ENCODE peak calls at places on chromosome 20, in six cellular contexts. Y, U, P, X, J and W are unnamed samples.

GRCh38 chr20:61966492-61967244 is 99.0 kb downstream of the TAF4 start:
- ATAC-seq in Y (peak; percentile 42), U (peak; percentile 63), P (no peak), X (peak; percentile 46), J (peak; percentile 30), W (no peak)

GRCh38 chr20:24147479-24147878 is 158.9 kb upstream of the GGTLC1 start:
- ATAC-seq in Y (no peak), U (no peak), P (no peak), X (no peak), J (no peak), W (no peak)

GRCh38 chr20:62946918-62947317 is 5.6 kb upstream of the SLC17A9 start:
- ATAC-seq in Y (no peak), U (no peak), P (no peak), X (no peak), J (no peak), W (no peak)

GRCh38 chr20:39619386-39619785 is 657.2 kb downstream of the DHX35 start:
- ATAC-seq in Y (no peak), U (no peak), P (no peak), X (no peak), J (no peak), W (no peak)

GRCh38 chr20:14921546-14921945 is 584.1 kb upstream of the FLRT3 start:
- ATAC-seq in Y (no peak), U (no peak), P (no peak), X (no peak), J (no peak), W (no peak)

GRCh38 chr20:63643966-63644365 is 9.3 kb downstream of the STMN3 start:
- ATAC-seq in Y (no peak), U (no peak), P (no peak), X (no peak), J (no peak), W (no peak)

GRCh38 chr20:38190936-38191371 is 25.9 kb upstream of the TGM2 start:
- ATAC-seq in Y (no peak), U (peak; percentile 17), P (no peak), X (no peak), J (no peak), W (no peak)

GRCh38 chr20:13219327-13220193 is 1.5 kb upstream of the ISM1 start:
- ATAC-seq in Y (peak; percentile 59), U (no peak), P (no peak), X (no peak), J (no peak), W (no peak)

GRCh38 chr20:8693709-8694108 is 375.2 kb upstream of the PLCB4 start:
- ATAC-seq in Y (no peak), U (no peak), P (no peak), X (no peak), J (no peak), W (peak; percentile 31)

GRCh38 chr20:56460459-56460858 is 8.0 kb upstream of the RTF2 start:
- ATAC-seq in Y (no peak), U (no peak), P (peak; percentile 31), X (no peak), J (no peak), W (no peak)

GRCh38 chr20:37902504-37903313 is at the start of gene VSTM2L:
- ATAC-seq in Y (peak; percentile 58), U (peak; percentile 42), P (peak; percentile 23), X (peak; percentile 13), J (peak; percentile 44), W (peak; percentile 26)

GRCh38 chr20:58845706-58846105 is 5.0 kb downstream of the GNAS-AS1 start:
- ATAC-seq in Y (no peak), U (no peak), P (no peak), X (no peak), J (no peak), W (no peak)

GRCh38 chr20:37804584-37805566 is 98.1 kb upstream of the VSTM2L start:
- ATAC-seq in Y (no peak), U (no peak), P (peak; percentile 90), X (no peak), J (no peak), W (peak; percentile 10)

GRCh38 chr20:48695738-48696137 is 132.1 kb downstream of the PREX1 start:
- ATAC-seq in Y (no peak), U (no peak), P (no peak), X (no peak), J (no peak), W (no peak)
- H3K36me3 ChIP-seq in Y (no peaks in the 10 kb centered on the region), U (no peaks in the 10 kb centered on the region), P (peaks cover 42% of the 10 kb centered on the region), X (no peaks in the 10 kb centered on the region), J (no peaks in the 10 kb centered on the region), W (peaks cover 18% of the 10 kb centered on the region)

DNA sequence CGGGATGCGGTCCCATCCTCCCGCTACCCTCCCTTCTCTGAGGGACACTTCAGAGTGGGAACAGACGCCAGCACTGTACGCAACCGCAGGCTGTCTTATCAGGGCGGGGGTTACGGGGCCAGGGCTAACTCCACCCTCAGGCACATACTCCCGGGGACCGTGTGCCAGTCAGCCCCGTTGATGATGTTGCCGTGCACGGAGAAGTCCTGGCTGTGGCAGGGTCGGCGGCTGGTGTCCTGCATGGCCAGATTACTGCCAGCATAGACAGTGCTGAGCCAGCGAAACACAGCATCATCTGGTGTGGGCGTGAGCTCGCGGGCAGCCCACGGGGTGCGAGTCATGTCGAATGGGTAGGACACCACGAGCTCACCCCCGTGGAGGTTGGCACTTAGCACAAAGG is 5.0 kb downstream of the CPXM1 start:
- ATAC-seq in Y (no peak), U (no peak), P (no peak), X (peak; percentile 74), J (no peak), W (no peak)
- TF ChIP-seq POLR2AphosphoS5 in Y (no peak), U (no peak), P (no peak), X (no peak), J (no peak), W (no peak)

DNA sequence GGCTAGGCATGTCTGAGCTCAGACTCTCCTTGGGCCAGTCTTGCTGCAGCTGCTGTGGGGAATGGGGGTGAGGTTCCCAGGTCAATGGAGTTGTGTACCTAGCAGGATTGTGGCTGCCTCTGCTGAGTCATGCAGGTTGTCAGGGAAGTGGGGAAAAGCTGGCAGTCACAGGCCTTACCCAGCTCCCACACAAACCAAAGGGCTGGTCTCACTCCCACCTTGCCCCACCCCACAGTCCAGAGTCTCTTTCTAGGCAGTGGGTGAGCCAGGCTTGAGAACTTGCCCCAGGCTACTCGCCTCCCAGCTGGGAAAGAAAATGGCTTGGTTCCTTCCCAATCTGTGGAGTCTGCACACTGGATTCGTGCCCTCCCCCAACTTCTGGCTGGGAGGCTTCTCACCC is 65.7 kb downstream of the SCP2D1 start:
- ATAC-seq in Y (no peak), U (peak; percentile 31), P (no peak), X (no peak), J (peak; percentile 20), W (no peak)
- TF ChIP-seq CTCF in Y (no peak), U (no peak), P (no peak), X (no peak), J (no peak), W (no peak)

GRCh38 chr20:36521526-36521925 is 19.8 kb upstream of the MYL9 start:
- ATAC-seq in Y (no peak), U (no peak), P (no peak), X (no peak), J (no peak), W (no peak)

GRCh38 chr20:36526521-36527011 is 14.8 kb upstream of the MYL9 start:
- ATAC-seq in Y (no peak), U (no peak), P (no peak), X (no peak), J (no peak), W (no peak)

GRCh38 chr20:36525620-36526365 is 15.5 kb upstream of the MYL9 start:
- ATAC-seq in Y (no peak), U (no peak), P (no peak), X (no peak), J (no peak), W (peak; percentile 10)

GRCh38 chr20:36519944-36520343 is 21.4 kb upstream of the MYL9 start:
- ATAC-seq in Y (no peak), U (no peak), P (no peak), X (no peak), J (no peak), W (no peak)

GRCh38 chr20:36523341-36523740 is 18.0 kb upstream of the MYL9 start:
- ATAC-seq in Y (no peak), U (no peak), P (no peak), X (no peak), J (no peak), W (no peak)
- H3K36me3 ChIP-seq in Y (peaks cover 2% of the 10 kb centered on the region), U (peaks cover 82% of the 10 kb centered on the region), P (peaks cover 13% of the 10 kb centered on the region), X (peaks cover 35% of the 10 kb centered on the region), J (peaks cover 16% of the 10 kb centered on the region), W (peaks cover 86% of the 10 kb centered on the region)